ENCODE peak calls at places on chromosomes 6 and 20, in five cellular contexts. B is CD4-positive, alpha-beta T cell; R is A549; X is endodermal cell; J is ascending aorta. Y is an unnamed sample.

GRCh38 chr20:23510000-23510590 is 19.2 kb downstream of the CST8 start:
- DNase-seq in B (no peak), R (no peak), X (no peak), J (no peak), Y (no peak)

GRCh38 chr6:116136373-116136772 is 10.4 kb upstream of the COL10A1 start:
- DNase-seq in B (no peak), R (no peak), X (no peak), J (no peak), Y (no peak)

GRCh38 chr6:25088513-25088912 is 152.8 kb upstream of the RIPOR2 start:
- DNase-seq in B (no peak), R (no peak), X (no peak), J (no peak), Y (no peak)

GRCh38 chr6:105560611-105561066 is 157.8 kb upstream of the PREP start:
- DNase-seq in B (no peak), R (no peak), X (no peak), J (no peak), Y (peak; percentile 42)

GRCh38 chr6:128000363-128000762 is 99.5 kb upstream of the THEMIS start:
- DNase-seq in B (no peak), R (no peak), X (no peak), J (no peak), Y (no peak)

GRCh38 chr6:13917141-13917540 is 7.6 kb upstream of the RNF182 start:
- DNase-seq in B (no peak), R (no peak), X (no peak), J (no peak), Y (no peak)

GRCh38 chr20:33568378-33569289 is 78.7 kb downstream of the CBFA2T2 start:
- DNase-seq in B (no peak), R (no peak), X (peak; percentile 87), J (no peak), Y (peak; percentile 32)

GRCh38 chr20:50163570-50164317 is 10.2 kb upstream of the PEDS1 start:
- DNase-seq in B (no peak), R (no peak), X (no peak), J (no peak), Y (no peak)

GRCh38 chr6:89411019-89411268 is 1.1 kb downstream of the RRAGD start:
- DNase-seq in B (no peak), R (no peak), X (no peak), J (no peak), Y (no peak)

GRCh38 chr20:62141397-62142251 is 1.6 kb downstream of the PSMA7 start:
- DNase-seq in B (peak; percentile 10), R (peak; percentile 45), X (peak; percentile 73), J (no peak), Y (no peak)

GRCh38 chr20:44616604-44616964 is 34.2 kb downstream of the PKIG start:
- DNase-seq in B (no peak), R (no peak), X (peak; percentile 73), J (no peak), Y (no peak)

GRCh38 chr20:45037050-45037449 is 63.9 kb downstream of the KCNS1 start:
- DNase-seq in B (no peak), R (no peak), X (no peak), J (no peak), Y (no peak)

GRCh38 chr6:331622-332521 is 39.6 kb downstream of the DUSP22 start:
- DNase-seq in B (no peak), R (no peak), X (no peak), J (no peak), Y (peak; percentile 84)

DNA sequence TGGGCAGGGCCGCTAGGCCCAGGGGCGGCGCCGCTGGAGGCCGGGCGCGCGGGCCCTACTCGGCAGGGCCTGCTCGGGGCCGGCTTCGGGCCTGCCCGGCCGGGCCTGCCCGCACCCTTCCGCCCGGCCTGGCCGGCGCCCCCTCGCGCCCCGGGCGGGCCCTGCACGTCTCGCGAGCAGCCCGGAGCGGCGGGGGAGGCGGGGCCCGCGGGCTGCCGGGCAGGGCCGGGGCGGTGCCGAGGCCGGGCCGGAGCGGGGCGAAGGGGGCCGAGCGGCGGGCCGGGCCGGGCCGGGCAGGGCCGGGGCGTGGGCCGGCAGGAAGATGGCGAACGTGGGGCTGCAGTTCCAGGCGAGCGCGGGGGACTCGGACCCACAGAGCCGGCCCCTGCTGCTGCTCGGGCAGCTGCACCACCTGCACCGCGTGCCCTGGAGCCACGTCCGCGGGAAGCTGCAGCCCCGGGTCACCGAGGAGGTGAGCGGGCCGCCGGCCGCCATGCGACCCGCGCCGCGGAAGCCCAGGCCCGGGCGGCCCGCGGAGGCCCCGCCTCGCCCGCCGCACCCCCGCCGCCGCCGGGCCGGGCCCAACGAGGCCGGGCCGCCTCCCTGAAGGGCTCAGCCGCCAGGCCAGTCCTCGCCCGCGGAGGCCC is at the start of gene NPEPL1:
- DNase-seq in B (peak; percentile 58), R (peak; percentile 78), X (peak; percentile 81), J (no peak), Y (peak; percentile 99)
- TF ChIP-seq CTCF in B (no peak), R (peak; percentile 45), X (no peak), J (no peak), Y (peak; percentile 70)

DNA sequence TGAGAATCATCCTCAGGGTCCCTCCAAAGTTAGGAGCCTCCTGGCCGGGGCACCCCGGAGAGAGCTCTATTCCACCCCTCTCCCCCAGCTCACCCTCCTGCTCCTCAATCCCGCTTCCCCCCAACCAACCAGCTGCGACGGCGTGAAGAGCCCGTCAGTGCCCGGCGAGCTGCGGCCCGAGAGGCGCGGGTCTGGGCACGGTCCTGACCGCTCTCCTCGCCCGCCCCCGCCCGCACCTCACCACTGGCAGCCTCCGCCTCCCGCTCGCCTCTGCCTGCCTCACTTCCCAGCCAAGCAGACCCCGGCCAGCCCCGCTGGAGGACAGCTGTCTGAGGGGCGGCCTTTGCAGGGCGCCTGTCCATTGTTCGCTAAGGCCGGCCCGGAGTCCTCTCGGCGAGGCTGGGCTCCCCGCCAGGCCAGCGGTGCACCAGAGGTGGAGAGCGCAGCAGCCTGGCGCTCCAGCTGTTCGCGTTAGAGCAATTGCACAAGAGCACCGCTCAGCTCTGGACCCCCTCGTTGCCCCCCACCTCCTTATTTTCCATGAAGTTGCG is 1.2 kb downstream of the SOBP start:
- DNase-seq in B (no peak), R (peak; percentile 3), X (peak; percentile 85), J (no peak), Y (peak; percentile 32)
- TF ChIP-seq CTCF in B (no peak), R (no peak), X (no peak), J (no peak), Y (no peak)

GRCh38 chr6:161745594-161745993 is 471.7 kb upstream of the AGPAT4 start:
- DNase-seq in B (no peak), R (no peak), X (no peak), J (no peak), Y (no peak)

GRCh38 chr6:161750677-161751076 is 476.8 kb upstream of the AGPAT4 start:
- DNase-seq in B (no peak), R (no peak), X (no peak), J (no peak), Y (no peak)

GRCh38 chr6:161745128-161745527 is 471.3 kb upstream of the AGPAT4 start:
- DNase-seq in B (no peak), R (no peak), X (no peak), J (no peak), Y (no peak)

GRCh38 chr6:161749576-161749975 is 475.7 kb upstream of the AGPAT4 start:
- DNase-seq in B (no peak), R (no peak), X (no peak), J (no peak), Y (no peak)

GRCh38 chr6:161748535-161749386 is 474.9 kb upstream of the AGPAT4 start:
- DNase-seq in B (no peak), R (peak; percentile 20), X (peak; percentile 97), J (no peak), Y (peak; percentile 11)
- TF ChIP-seq CTCF in B (no peak), R (peak; percentile 30), X (peak; percentile 88), J (no peak), Y (no peak)

GRCh38 chr20:7275628-7276237 is 508.2 kb downstream of the BMP2 start:
- DNase-seq in B (no peak), R (no peak), X (no peak), J (no peak), Y (no peak)

GRCh38 chr20:7269452-7269851 is 502.0 kb downstream of the BMP2 start:
- DNase-seq in B (no peak), R (no peak), X (no peak), J (no peak), Y (no peak)

GRCh38 chr20:7274870-7275269 is 507.4 kb downstream of the BMP2 start:
- DNase-seq in B (no peak), R (no peak), X (no peak), J (no peak), Y (no peak)

GRCh38 chr20:7272512-7272911 is 505.0 kb downstream of the BMP2 start:
- DNase-seq in B (no peak), R (no peak), X (peak; percentile 51), J (no peak), Y (no peak)
- TF ChIP-seq CTCF in B (no peak), R (no peak), X (peak; percentile 73), J (no peak), Y (no peak)

DNA sequence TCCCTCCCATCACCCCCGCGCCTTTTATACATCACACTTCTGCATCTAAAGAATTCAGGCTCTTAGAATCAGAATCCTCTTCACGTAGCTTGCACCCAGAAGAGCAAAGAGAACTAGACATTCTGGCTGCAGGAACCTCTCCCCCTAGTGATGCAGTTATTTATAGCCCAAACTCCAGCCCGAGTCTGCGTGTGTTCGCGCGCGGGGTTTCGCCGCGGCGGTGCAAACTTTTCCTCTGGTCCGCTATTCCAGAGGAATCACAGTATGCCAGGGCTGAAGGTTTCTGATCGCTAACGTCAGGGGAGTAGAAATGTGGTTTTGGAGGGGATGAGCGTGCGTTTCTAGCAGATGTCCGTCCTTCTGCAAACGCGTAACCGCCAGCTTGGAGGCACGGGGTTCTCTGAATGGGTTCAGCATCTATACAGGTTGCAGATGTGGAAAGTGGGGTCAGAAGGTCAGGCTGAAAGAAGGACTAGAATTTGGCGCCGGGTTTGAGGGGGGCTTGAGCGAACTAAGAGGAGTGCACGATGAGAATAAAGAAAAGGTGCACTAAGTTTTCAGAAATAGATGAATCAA is 1.9 kb downstream of the EPHA7 start:
- DNase-seq in B (no peak), R (peak; percentile 19), X (peak; percentile 63), J (no peak), Y (peak; percentile 42)
- TF ChIP-seq CTCF in B (no peak), R (no peak), X (peak; percentile 58), J (no peak), Y (no peak)

GRCh38 chr20:7136886-7137285 is 369.4 kb downstream of the BMP2 start:
- DNase-seq in B (no peak), R (no peak), X (no peak), J (no peak), Y (no peak)

DNA sequence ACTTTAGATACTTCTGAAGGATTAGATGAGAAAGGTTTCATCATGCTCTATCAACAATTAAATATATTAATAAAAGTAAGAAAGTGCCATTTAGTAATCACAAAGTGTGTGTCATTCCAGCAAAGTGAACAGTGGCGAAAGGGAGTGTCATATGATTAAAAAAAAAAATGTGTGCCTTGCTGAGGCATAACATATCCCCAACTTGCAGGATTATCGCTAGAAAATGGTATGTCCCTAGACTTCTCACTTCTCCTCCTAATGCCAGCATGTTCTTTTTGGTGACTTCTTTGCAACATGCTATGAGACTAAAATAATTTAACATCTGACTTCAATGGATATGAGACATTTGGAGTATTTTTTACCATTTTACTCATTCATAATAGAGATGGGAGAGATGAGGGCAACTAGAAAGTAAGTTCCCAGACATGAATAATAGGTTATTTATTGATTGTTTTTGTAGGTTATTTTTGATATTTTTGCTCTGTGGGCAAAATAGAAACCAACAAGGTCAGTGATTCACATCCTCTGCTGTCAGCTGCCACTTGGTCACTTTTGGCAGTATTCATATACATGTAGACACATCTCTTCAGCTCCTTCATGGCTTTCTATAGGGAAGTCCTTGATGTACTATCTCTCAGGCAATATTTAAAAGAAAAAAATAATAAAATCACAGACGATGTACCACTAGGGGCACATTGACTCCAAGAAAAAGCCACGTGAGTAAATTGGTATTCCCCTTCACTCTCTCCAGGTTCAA is 370.1 kb downstream of the BMP2 start:
- DNase-seq in B (no peak), R (no peak), X (no peak), J (no peak), Y (no peak)
- TF ChIP-seq CTCF in B (no peak), R (no peak), X (peak; percentile 49), J (no peak), Y (no peak)

Y was measured in GM20000.